ENCODE peak calls at places on chromosomes 6 and 20, in eight cellular contexts. U, Z, J, C, I, M, L and P are unnamed samples.

GRCh38 chr6:34284563-34285545 is 36.0 kb upstream of the SMIM29 start:
- DNase-seq in I (peak), U (peak), C (peak), M (no peak), J (no peak), L (no peak), Z (peak), P (peak)

GRCh38 chr6:90497411-90497810 is 89.5 kb downstream of the MAP3K7 start:
- DNase-seq in M (peak), J (no peak), L (no peak), I (no peak), C (no peak), Z (no peak), U (no peak), P (no peak)

GRCh38 chr20:50042370-50043313 is 59.9 kb downstream of the SNAI1 start:
- DNase-seq in Z (no peak), U (no peak), J (no peak), L (no peak), I (no peak), C (no peak), M (no peak), P (no peak)

GRCh38 chr6:128005009-128005408 is 104.2 kb upstream of the THEMIS start:
- DNase-seq in I (no peak), J (no peak), C (no peak), M (no peak), Z (no peak), U (no peak), L (no peak), P (no peak)

GRCh38 chr20:37393863-37394542 is 48.1 kb downstream of the SRC start:
- DNase-seq in U (no peak), J (no peak), M (no peak), I (no peak), L (no peak), C (no peak), Z (no peak), P (no peak)

GRCh38 chr6:157381631-157382621 is 936 bp downstream of the ZDHHC14 start:
- DNase-seq in Z (peak), M (peak), L (no peak), C (peak), U (peak), J (peak), I (peak), P (peak)

GRCh38 chr20:56469077-56469449 is 636 bp downstream of the RTF2 start:
- DNase-seq in L (no peak), M (no peak), C (no peak), U (no peak), J (no peak), I (no peak), Z (no peak), P (no peak)

GRCh38 chr6:161038229-161039003 is 46.8 kb downstream of the MAP3K4 start:
- DNase-seq in M (no peak), Z (no peak), J (peak), I (no peak), L (no peak), U (peak), C (peak), P (no peak)

GRCh38 chr6:33317418-33317667 is 201 bp downstream of the ZBTB22 start:
- DNase-seq in Z (no peak), M (no peak), L (no peak), J (no peak), C (no peak), I (no peak), U (no peak), P (no peak)

GRCh38 chr6:65295812-65296211 is 411.2 kb downstream of the EYS start:
- DNase-seq in L (no peak), J (no peak), C (no peak), Z (no peak), U (no peak), I (no peak), M (no peak), P (no peak)

GRCh38 chr6:13696226-13696625 is 15.4 kb downstream of the RANBP9 start:
- DNase-seq in J (no peak), M (no peak), I (no peak), C (no peak), Z (no peak), U (no peak), L (no peak), P (no peak)

GRCh38 chr6:138680085-138680484 is 93.5 kb upstream of the CCDC28A start:
- DNase-seq in C (no peak), Z (no peak), I (no peak), U (no peak), M (no peak), J (no peak), L (no peak), P (no peak)

GRCh38 chr6:158004696-158005095 is 23.0 kb downstream of the SYNJ2 start:
- DNase-seq in J (no peak), C (no peak), M (no peak), I (no peak), Z (no peak), U (no peak), L (no peak), P (no peak)

GRCh38 chr6:166466178-166467122 is 83.7 kb upstream of the MPC1 start:
- DNase-seq in C (no peak), J (no peak), I (no peak), M (no peak), L (no peak), U (no peak), Z (no peak), P (peak)

GRCh38 chr6:64996301-64996700 is 710.7 kb downstream of the EYS start:
- DNase-seq in U (no peak), J (no peak), M (no peak), Z (no peak), L (no peak), C (no peak), I (no peak), P (no peak)

GRCh38 chr20:46990017-46990810 is 95.6 kb downstream of the EYA2 start:
- DNase-seq in M (no peak), I (no peak), C (peak), J (no peak), Z (no peak), L (no peak), U (no peak), P (no peak)

GRCh38 chr6:169073311-169073710 is 180.3 kb downstream of the THBS2 start:
- DNase-seq in C (no peak), U (no peak), J (no peak), Z (no peak), L (no peak), M (no peak), I (no peak), P (no peak)

GRCh38 chr6:169076240-169076639 is 177.4 kb downstream of the THBS2 start:
- DNase-seq in M (no peak), U (no peak), L (no peak), J (no peak), I (no peak), C (no peak), Z (no peak), P (no peak)

GRCh38 chr6:169074551-169074950 is 179.1 kb downstream of the THBS2 start:
- DNase-seq in C (no peak), M (no peak), I (no peak), J (no peak), U (no peak), Z (no peak), L (no peak), P (no peak)

GRCh38 chr6:169072127-169073042 is 181.3 kb downstream of the THBS2 start:
- DNase-seq in Z (no peak), I (no peak), U (no peak), M (no peak), C (no peak), L (no peak), J (no peak), P (no peak)

GRCh38 chr6:169075211-169075621 is 178.4 kb downstream of the THBS2 start:
- DNase-seq in L (no peak), J (no peak), C (peak), U (peak), I (no peak), M (no peak), Z (peak), P (no peak)
- H3K27ac ChIP-seq in L (no peak), J (no peak), C (peak), U (peak), I (peak), M (no peak), Z (no peak), P (peak)

GRCh38 chr6:149109397-149110070 is 208.0 kb upstream of the TAB2 start:
- DNase-seq in J (no peak), Z (no peak), L (no peak), U (no peak), M (no peak), I (no peak), C (no peak), P (no peak)

GRCh38 chr6:149108398-149109100 is 209.0 kb upstream of the TAB2 start:
- DNase-seq in M (no peak), Z (no peak), C (no peak), L (no peak), I (no peak), J (no peak), U (no peak), P (peak)

GRCh38 chr6:149107520-149107919 is 210.0 kb upstream of the TAB2 start:
- DNase-seq in C (no peak), J (no peak), I (no peak), U (no peak), M (no peak), L (no peak), Z (no peak), P (no peak)

GRCh38 chr6:149111556-149112115 is 205.9 kb upstream of the TAB2 start:
- DNase-seq in I (no peak), J (no peak), Z (no peak), L (no peak), C (no peak), U (no peak), M (no peak), P (no peak)

DNA sequence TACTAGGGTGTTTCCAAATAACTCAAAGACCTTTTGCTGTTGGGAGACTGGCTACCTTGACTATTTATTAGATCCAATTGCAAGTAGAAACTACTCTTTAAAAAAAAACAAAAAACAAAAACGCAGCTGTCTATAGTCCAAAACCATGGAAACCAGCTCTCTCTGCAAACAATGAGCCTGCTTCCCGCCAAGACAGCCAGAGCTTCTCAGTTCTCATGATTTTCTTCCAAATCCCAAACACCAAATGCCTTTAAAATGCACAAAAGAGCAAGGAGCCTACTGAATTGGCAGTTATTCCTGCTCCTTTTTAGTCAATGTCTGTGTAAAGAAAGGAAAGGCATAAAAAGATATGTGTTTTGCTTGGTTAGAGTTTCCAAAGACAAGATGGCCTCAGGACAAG is 209.5 kb upstream of the TAB2 start:
- DNase-seq in U (no peak), C (no peak), I (no peak), L (no peak), Z (no peak), M (no peak), J (no peak), P (no peak)
- TF ChIP-seq EP300 in U (no peak), C (no peak), I (no peak), L (no peak), Z (no peak), M (no peak), J (no peak), P (no peak)

GRCh38 chr20:31605031-31605901 is at the start of gene ID1:
- DNase-seq in Z (peak), I (peak), L (peak), M (peak), C (peak), U (peak), J (peak), P (peak)

GRCh38 chr20:31603822-31604566 is 1.1 kb upstream of the ID1 start:
- DNase-seq in L (peak), I (peak), J (peak), Z (peak), U (peak), C (peak), M (peak), P (peak)

GRCh38 chr20:31602430-31602778 is 2.7 kb upstream of the ID1 start:
- DNase-seq in M (no peak), L (no peak), J (no peak), C (no peak), U (no peak), I (no peak), Z (no peak), P (no peak)

GRCh38 chr20:31604567-31605030 is 490 bp upstream of the ID1 start:
- DNase-seq in J (no peak), M (peak), I (no peak), Z (no peak), U (no peak), L (no peak), C (no peak), P (no peak)

GRCh38 chr20:31602779-31603441 is 2.2 kb upstream of the ID1 start:
- DNase-seq in C (peak), L (no peak), M (peak), J (peak), I (no peak), U (no peak), Z (peak), P (no peak)
- TF ChIP-seq CTCF in C (no peak), L (no peak), M (no peak), J (no peak), I (no peak), U (no peak), Z (no peak), P (no peak)

GRCh38 chr6:136249336-136249735 is 775 bp downstream of the MTFR2 start:
- DNase-seq in I (no peak), C (no peak), L (no peak), J (no peak), Z (no peak), U (no peak), M (no peak), P (no peak)
- H3K27ac ChIP-seq in I (no peak), C (no peak), L (no peak), J (peak), Z (no peak), U (no peak), M (peak), P (no peak)

GRCh38 chr6:113651120-113651519 is 206.0 kb upstream of the MARCKS start:
- DNase-seq in I (no peak), M (no peak), Z (no peak), L (no peak), U (no peak), J (no peak), C (peak), P (no peak)
- TF ChIP-seq EP300 in I (no peak), M (no peak), Z (no peak), L (no peak), U (no peak), J (no peak), C (no peak), P (no peak)

DNA sequence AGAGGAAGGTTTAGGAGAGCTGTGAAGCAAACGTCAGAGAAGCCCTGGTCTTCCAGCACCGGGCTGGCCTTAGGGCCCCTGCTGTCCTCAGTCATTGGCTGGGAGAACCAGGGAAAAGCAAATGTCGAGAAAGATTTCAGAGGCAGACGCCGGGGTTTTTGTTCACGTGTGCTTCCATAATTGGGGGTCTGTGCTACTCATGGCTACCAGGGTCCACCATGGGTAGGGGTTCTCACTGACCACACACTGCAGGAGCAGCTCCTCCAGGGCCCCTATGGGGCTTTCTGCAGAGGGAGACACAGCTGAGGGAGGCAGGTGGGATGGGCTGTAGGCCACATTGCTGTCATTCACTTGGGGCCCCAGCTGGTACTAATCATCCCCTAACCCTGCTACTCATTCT is 291.8 kb upstream of the FOXQ1 start:
- DNase-seq in C (no peak), U (no peak), M (no peak), L (no peak), Z (no peak), I (no peak), J (no peak), P (no peak)
- TF ChIP-seq CTCF in C (no peak), U (no peak), M (no peak), L (no peak), Z (no peak), I (no peak), J (no peak), P (no peak)

GRCh38 chr20:51379601-51380341 is 162.7 kb downstream of the NFATC2 start:
- DNase-seq in M (no peak), J (no peak), U (no peak), L (no peak), Z (no peak), I (no peak), C (no peak), P (no peak)
- H3K27ac ChIP-seq in M (no peak), J (no peak), U (no peak), L (no peak), Z (no peak), I (no peak), C (no peak), P (no peak)

GRCh38 chr20:10113746-10114145 is 79.0 kb downstream of the ANKEF1 start:
- DNase-seq in I (no peak), U (no peak), L (no peak), M (no peak), J (no peak), C (no peak), Z (no peak), P (no peak)
- TF ChIP-seq EP300 in I (no peak), U (no peak), L (no peak), M (no peak), J (no peak), C (no peak), Z (no peak), P (no peak)